ENCODE peak calls at places on chromosomes 5 and 9, in seven cellular contexts. I, G, Y, B, A, O and U are unnamed samples.

GRCh38 chr9:135087489-135087791 is at the start of gene OLFM1:
- DNase-seq in I (peak), G (peak), Y (peak), B (peak), A (peak), O (no peak), U (no peak)

GRCh38 chr9:127796899-127797370 is 5.7 kb upstream of the FPGS start:
- DNase-seq in I (no peak), G (no peak), Y (no peak), B (no peak), A (no peak), O (no peak), U (no peak)

GRCh38 chr9:96034553-96035122 is 159.1 kb downstream of the ERCC6L2 start:
- DNase-seq in I (no peak), G (no peak), Y (no peak), B (no peak), A (no peak), O (no peak), U (no peak)

GRCh38 chr5:67588389-67588788 is 391.8 kb upstream of the CD180 start:
- DNase-seq in I (no peak), G (no peak), Y (no peak), B (no peak), A (no peak), O (no peak), U (no peak)

GRCh38 chr5:22764736-22765135 is 88.4 kb downstream of the CDH12 start:
- DNase-seq in I (no peak), G (no peak), Y (no peak), B (no peak), A (no peak), O (no peak), U (no peak)

GRCh38 chr9:95494022-95494415 is 22.8 kb downstream of the PTCH1 start:
- DNase-seq in I (no peak), G (no peak), Y (no peak), B (no peak), A (no peak), O (no peak), U (no peak)

GRCh38 chr9:130042406-130042930 is 521 bp downstream of the FNBP1 start:
- DNase-seq in I (peak), G (no peak), Y (peak), B (no peak), A (peak), O (no peak), U (no peak)

GRCh38 chr9:2017209-2017458 is 2.0 kb downstream of the SMARCA2 start:
- DNase-seq in I (no peak), G (no peak), Y (no peak), B (no peak), A (no peak), O (no peak), U (no peak)

GRCh38 chr5:908172-908571 is 15.5 kb downstream of the TRIP13 start:
- DNase-seq in I (no peak), G (no peak), Y (no peak), B (no peak), A (no peak), O (no peak), U (no peak)

GRCh38 chr9:123484130-123484529 is 128.1 kb downstream of the CRB2 start:
- DNase-seq in I (no peak), G (no peak), Y (no peak), B (peak), A (no peak), O (no peak), U (no peak)

GRCh38 chr5:150396247-150396646 is 16.5 kb downstream of the CD74 start:
- DNase-seq in I (no peak), G (no peak), Y (no peak), B (no peak), A (no peak), O (no peak), U (no peak)

GRCh38 chr5:150392680-150393079 is 20.0 kb downstream of the CD74 start:
- DNase-seq in I (no peak), G (no peak), Y (no peak), B (no peak), A (no peak), O (no peak), U (no peak)

GRCh38 chr5:150395690-150395979 is 17.1 kb downstream of the CD74 start:
- DNase-seq in I (no peak), G (no peak), Y (no peak), B (no peak), A (no peak), O (no peak), U (no peak)

GRCh38 chr5:150394912-150395689 is 17.6 kb downstream of the CD74 start:
- DNase-seq in I (no peak), G (no peak), Y (no peak), B (no peak), A (no peak), O (no peak), U (no peak)

DNA sequence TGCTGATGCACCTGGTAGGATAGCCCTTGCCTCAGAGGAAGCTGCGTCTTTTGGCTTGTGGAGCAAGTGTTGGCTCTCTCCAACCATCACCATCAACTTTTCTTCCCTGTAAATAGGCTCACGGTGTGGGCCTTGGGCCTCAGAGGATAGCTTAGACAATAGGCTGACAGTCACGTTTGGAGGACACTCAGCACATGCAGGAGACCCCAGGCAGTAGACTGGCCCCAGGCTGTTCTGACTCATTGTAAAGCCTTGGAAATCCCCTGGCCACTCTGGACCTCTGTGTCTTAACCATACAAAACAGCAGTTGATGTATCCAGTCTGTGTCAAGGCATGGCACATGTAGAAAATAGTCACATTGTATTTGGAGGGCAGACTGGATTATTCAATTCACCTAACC is 18.6 kb downstream of the CD74 start:
- DNase-seq in I (no peak), G (no peak), Y (no peak), B (no peak), A (no peak), O (no peak), U (no peak)
- H3K4me3 ChIP-seq in I (no peak), G (no peak), Y (no peak), B (no peak), A (no peak), O (no peak), U (no peak)

GRCh38 chr5:151750121-151750520 is 8.3 kb downstream of the ATOX1 start:
- DNase-seq in I (no peak), G (no peak), Y (no peak), B (no peak), A (no peak), O (no peak), U (no peak)
- TF ChIP-seq CTCF in I (no peak), G (no peak), Y (no peak), B (no peak), A (no peak), O (no peak), U (no peak)

GRCh38 chr5:108372369-108372768 is 9.5 kb downstream of the FBXL17 start:
- DNase-seq in I (no peak), G (no peak), Y (no peak), B (no peak), A (no peak), O (no peak), U (no peak)

GRCh38 chr5:108367679-108368334 is 14.1 kb downstream of the FBXL17 start:
- DNase-seq in I (no peak), G (no peak), Y (no peak), B (no peak), A (no peak), O (no peak), U (no peak)

GRCh38 chr5:108366500-108366899 is 15.4 kb downstream of the FBXL17 start:
- DNase-seq in I (no peak), G (no peak), Y (no peak), B (no peak), A (no peak), O (no peak), U (no peak)

GRCh38 chr5:108371263-108371662 is 10.6 kb downstream of the FBXL17 start:
- DNase-seq in I (no peak), G (no peak), Y (no peak), B (no peak), A (no peak), O (no peak), U (no peak)

GRCh38 chr5:108369167-108369566 is 12.7 kb downstream of the FBXL17 start:
- DNase-seq in I (no peak), G (no peak), Y (no peak), B (no peak), A (no peak), O (no peak), U (no peak)
- H3K4me3 ChIP-seq in I (no peak), G (no peak), Y (no peak), B (no peak), A (no peak), O (no peak), U (no peak)

DNA sequence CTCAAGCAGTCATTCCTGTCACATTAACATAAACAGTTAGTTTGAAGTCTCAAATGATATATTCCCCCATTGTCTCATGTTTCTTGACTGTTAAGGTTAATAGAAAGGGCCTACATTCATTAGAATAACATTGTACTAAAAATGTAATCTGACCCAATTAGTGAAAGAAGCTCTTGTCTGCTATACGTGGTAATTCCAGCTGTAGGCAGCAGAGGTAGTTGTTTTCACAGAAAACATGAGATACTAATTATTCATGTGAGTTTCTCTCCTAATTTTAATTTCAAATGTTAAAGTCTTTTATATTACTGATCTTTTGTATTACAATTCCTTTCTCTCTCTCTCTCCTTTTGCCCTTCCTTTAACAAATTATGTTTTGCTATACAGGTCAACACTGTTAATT is 26.0 kb upstream of the AP3B1 start:
- DNase-seq in I (no peak), G (peak), Y (no peak), B (no peak), A (no peak), O (no peak), U (peak)
- TF ChIP-seq CTCF in I (peak), G (peak), Y (peak), B (no peak), A (peak), O (peak), U (peak)

DNA sequence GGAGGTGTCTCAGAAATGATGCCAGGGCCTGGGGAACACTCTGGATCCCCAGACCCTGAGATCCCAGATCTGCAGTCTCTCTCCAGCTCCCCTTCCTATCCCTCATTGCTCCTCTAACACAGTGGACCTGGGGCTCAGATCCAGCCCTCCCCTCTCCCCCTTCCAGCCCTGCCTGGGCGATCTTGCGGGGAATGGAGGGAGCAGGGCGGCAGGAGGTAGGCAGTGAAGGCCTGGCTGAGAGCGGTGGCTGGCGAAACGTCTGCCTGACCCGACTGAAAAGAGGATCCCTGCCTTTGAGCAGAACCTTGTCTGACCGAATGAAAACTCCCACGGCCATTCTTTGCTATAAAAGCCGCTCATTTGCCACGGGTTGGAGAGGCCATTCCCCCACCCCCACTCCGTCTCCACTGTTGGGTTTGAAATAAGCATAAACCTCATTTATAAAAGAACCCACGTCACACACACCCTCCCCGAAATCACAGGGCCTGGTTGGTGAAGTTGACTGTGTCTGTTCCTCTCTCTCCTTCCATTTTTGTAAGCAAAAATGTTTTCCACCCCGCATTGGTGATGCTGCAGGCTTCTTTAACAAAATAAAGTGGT is 8.8 kb downstream of the MSX2 start:
- DNase-seq in I (no peak), G (no peak), Y (no peak), B (no peak), A (no peak), O (no peak), U (no peak)
- H3K4me3 ChIP-seq in I (no peak), G (no peak), Y (no peak), B (no peak), A (no peak), O (no peak), U (no peak)

GRCh38 chr5:80057121-80057520 is 22.0 kb downstream of the THBS4 start:
- DNase-seq in I (no peak), G (no peak), Y (no peak), B (no peak), A (no peak), O (no peak), U (no peak)

GRCh38 chr5:80059354-80059980 is 24.3 kb downstream of the THBS4 start:
- DNase-seq in I (no peak), G (no peak), Y (no peak), B (no peak), A (no peak), O (no peak), U (no peak)

GRCh38 chr5:80054682-80055081 is 19.5 kb downstream of the THBS4 start:
- DNase-seq in I (no peak), G (no peak), Y (no peak), B (no peak), A (no peak), O (no peak), U (no peak)

GRCh38 chr5:80061005-80061404 is 25.9 kb downstream of the THBS4 start:
- DNase-seq in I (no peak), G (no peak), Y (no peak), B (no peak), A (no peak), O (no peak), U (no peak)

GRCh38 chr5:80055491-80056170 is 20.5 kb downstream of the THBS4 start:
- DNase-seq in I (no peak), G (no peak), Y (no peak), B (no peak), A (no peak), O (no peak), U (no peak)
- TF ChIP-seq CTCF in I (no peak), G (no peak), Y (no peak), B (no peak), A (no peak), O (no peak), U (no peak)